ENCODE peak calls at places on chromosomes 5 and 9, in ten cellular contexts. X, R, C, F, Q, A, V, J, E and G are unnamed samples.

GRCh38 chr5:174084691-174085154 is 39.2 kb downstream of the NSG2 start:
- DNase-seq in A (no peak), C (no peak), Q (no peak), F (no peak), J (no peak), R (no peak), X (no peak), E (no peak), V (no peak), G (no peak)

GRCh38 chr5:36417668-36418067 is 116.0 kb upstream of the RANBP3L start:
- DNase-seq in J (no peak), V (no peak), Q (no peak), C (no peak), A (no peak), R (no peak), E (no peak), F (no peak), X (no peak), G (no peak)

GRCh38 chr5:89929173-89929572 is 480.4 kb downstream of the CETN3 start:
- DNase-seq in A (no peak), J (no peak), C (no peak), V (no peak), F (no peak), Q (no peak), R (no peak), X (no peak), E (no peak), G (no peak)

GRCh38 chr9:2764371-2764770 is 47.1 kb downstream of the KCNV2 start:
- DNase-seq in R (no peak), A (no peak), F (no peak), J (no peak), V (no peak), C (no peak), Q (peak), E (no peak), X (peak), G (no peak)

GRCh38 chr9:136439550-136440408 is at the start of gene INPP5E:
- DNase-seq in R (no peak), Q (peak), E (peak), C (peak), F (peak), J (peak), V (peak), A (peak), X (peak), G (peak)

GRCh38 chr5:82734291-82734690 is 342.9 kb downstream of the TMEM167A start:
- DNase-seq in Q (no peak), F (no peak), R (no peak), A (no peak), J (no peak), X (no peak), V (no peak), E (no peak), C (no peak), G (no peak)

GRCh38 chr5:79120221-79120620 is 8.6 kb downstream of the BHMT start:
- DNase-seq in E (no peak), C (no peak), V (no peak), R (no peak), X (peak), A (no peak), F (no peak), J (no peak), Q (no peak), G (no peak)

GRCh38 chr5:155947394-155948062 is 379.4 kb upstream of the SGCD start:
- DNase-seq in C (peak), X (no peak), F (no peak), J (no peak), Q (peak), E (no peak), A (no peak), R (no peak), V (no peak), G (no peak)

GRCh38 chr9:109250311-109250741 is 70.5 kb downstream of the EPB41L4B start:
- DNase-seq in A (no peak), C (no peak), R (no peak), J (no peak), E (no peak), V (no peak), X (no peak), F (no peak), Q (no peak), G (no peak)

GRCh38 chr9:113580041-113580953 is 116.8 kb downstream of the RGS3 start:
- DNase-seq in A (peak), C (no peak), E (peak), V (peak), F (peak), Q (peak), R (peak), J (no peak), X (peak), G (peak)

GRCh38 chr9:94173632-94174031 is 85.5 kb upstream of the ZNF169 start:
- DNase-seq in E (no peak), F (no peak), C (no peak), R (no peak), V (no peak), A (no peak), X (no peak), Q (no peak), J (no peak), G (no peak)

GRCh38 chr9:105067895-105068580 is 140.1 kb upstream of the ABCA1 start:
- DNase-seq in X (peak), J (no peak), C (no peak), V (no peak), Q (peak), A (no peak), R (no peak), E (no peak), F (no peak), G (no peak)

GRCh38 chr9:126985870-126986498 is 71.4 kb downstream of the RALGPS1 start:
- DNase-seq in J (no peak), Q (peak), R (no peak), E (peak), V (peak), A (peak), C (peak), X (peak), F (peak), G (no peak)

GRCh38 chr5:10454591-10455272 is 13.1 kb downstream of the ROPN1L start:
- DNase-seq in J (no peak), F (peak), Q (peak), E (no peak), X (no peak), V (no peak), R (no peak), C (no peak), A (no peak), G (no peak)

GRCh38 chr5:133785182-133785581 is 172.8 kb upstream of the FSTL4 start:
- DNase-seq in X (no peak), A (no peak), R (no peak), C (no peak), V (no peak), Q (no peak), F (no peak), E (no peak), J (no peak), G (no peak)

GRCh38 chr5:149007174-149007573 is 55.7 kb downstream of the SH3TC2 start:
- DNase-seq in X (no peak), Q (peak), J (no peak), C (no peak), R (no peak), A (no peak), F (no peak), V (no peak), E (no peak), G (no peak)

GRCh38 chr5:56340196-56340980 is 107.3 kb upstream of the ANKRD55 start:
- DNase-seq in Q (peak), F (no peak), R (no peak), A (no peak), C (no peak), V (no peak), J (no peak), X (no peak), E (no peak), G (no peak)

GRCh38 chr9:114696814-114697544 is 15.0 kb upstream of the TEX48 start:
- DNase-seq in J (no peak), A (no peak), R (no peak), V (no peak), E (no peak), Q (peak), X (no peak), F (no peak), C (no peak), G (no peak)

GRCh38 chr5:912356-913091 is 19.8 kb downstream of the TRIP13 start:
- DNase-seq in J (no peak), C (peak), X (peak), A (no peak), R (no peak), F (no peak), Q (peak), E (no peak), V (peak), G (no peak)

GRCh38 chr5:139251281-139251687 is 42.3 kb upstream of the MATR3 start:
- DNase-seq in E (no peak), C (no peak), R (no peak), F (no peak), A (no peak), X (peak), Q (no peak), J (no peak), V (no peak), G (no peak)

GRCh38 chr5:90119531-90119940 is 290.0 kb downstream of the CETN3 start:
- DNase-seq in E (no peak), A (no peak), V (no peak), C (no peak), R (no peak), Q (no peak), F (no peak), X (no peak), J (no peak), G (no peak)

GRCh38 chr5:157059093-157059539 is at the start of gene HAVCR1:
- DNase-seq in F (no peak), C (peak), Q (no peak), X (no peak), R (no peak), V (no peak), A (no peak), E (peak), J (no peak), G (no peak)

GRCh38 chr5:67291671-67292070 is 95.1 kb upstream of the CD180 start:
- DNase-seq in X (no peak), C (no peak), R (no peak), J (no peak), Q (no peak), E (no peak), F (no peak), A (no peak), V (no peak), G (no peak)

GRCh38 chr9:125829743-125830142 is 82.6 kb downstream of the PBX3 start:
- DNase-seq in X (peak), E (peak), R (no peak), C (no peak), F (no peak), Q (peak), J (no peak), V (peak), A (no peak), G (peak)

GRCh38 chr5:175493260-175493659 is 14.9 kb downstream of the SFXN1 start:
- DNase-seq in X (no peak), Q (no peak), V (no peak), E (no peak), F (no peak), A (no peak), R (no peak), J (no peak), C (no peak), G (no peak)

GRCh38 chr9:29750062-29750461 is 2176.8 kb upstream of the C9orf72 start:
- DNase-seq in R (no peak), Q (no peak), X (no peak), E (no peak), A (no peak), V (no peak), F (no peak), J (no peak), C (no peak), G (no peak)

GRCh38 chr5:162227075-162227474 is 159.5 kb downstream of the GABRG2 start:
- DNase-seq in A (no peak), F (no peak), J (no peak), X (peak), C (no peak), R (no peak), Q (no peak), E (no peak), V (no peak), G (no peak)

GRCh38 chr5:61055434-61056006 is 106.7 kb downstream of the SMIM15 start:
- DNase-seq in Q (peak), E (peak), X (peak), F (no peak), J (no peak), C (peak), R (no peak), A (no peak), V (no peak), G (no peak)

GRCh38 chr9:72995131-72996024 is 42.5 kb upstream of the ALDH1A1 start:
- DNase-seq in J (no peak), R (no peak), E (no peak), A (no peak), F (no peak), X (no peak), V (no peak), C (no peak), Q (no peak), G (no peak)

GRCh38 chr5:167219296-167219695 is 1072.1 kb upstream of the WWC1 start:
- DNase-seq in F (no peak), A (no peak), V (no peak), R (no peak), C (no peak), J (no peak), Q (no peak), X (no peak), E (no peak), G (no peak)

GRCh38 chr9:135504262-135505229 is 4.1 kb downstream of the MRPS2 start:
- DNase-seq in Q (peak), E (peak), A (peak), R (no peak), X (peak), V (peak), F (peak), J (peak), C (peak), G (peak)

GRCh38 chr5:9188131-9188530 is 357.7 kb downstream of the SEMA5A start:
- DNase-seq in Q (peak), X (peak), V (no peak), A (no peak), R (no peak), C (no peak), E (no peak), F (no peak), J (no peak), G (no peak)

GRCh38 chr5:179409806-179410205 is 64.5 kb upstream of the ADAMTS2 start:
- DNase-seq in E (no peak), Q (no peak), V (no peak), A (no peak), C (no peak), J (no peak), X (peak), F (no peak), R (no peak), G (no peak)

GRCh38 chr5:163408311-163408923 is 29.0 kb upstream of the CCNG1 start:
- DNase-seq in J (peak), X (peak), V (peak), C (peak), Q (peak), F (peak), A (peak), R (no peak), E (peak), G (peak)

GRCh38 chr5:26610581-26610980 is 427.8 kb downstream of the CDH9 start:
- DNase-seq in V (no peak), C (no peak), E (no peak), J (no peak), Q (no peak), R (no peak), A (no peak), X (no peak), F (no peak), G (no peak)

GRCh38 chr5:78696637-78697036 is 48.1 kb upstream of the LHFPL2 start:
- DNase-seq in R (no peak), F (no peak), A (no peak), V (no peak), C (no peak), Q (no peak), J (no peak), X (no peak), E (no peak), G (no peak)

GRCh38 chr5:178388381-178389030 is 155.9 kb upstream of the PHYKPL start:
- DNase-seq in E (peak), C (no peak), F (no peak), Q (peak), A (peak), R (no peak), J (no peak), V (peak), X (no peak), G (no peak)

GRCh38 chr5:5063533-5063953 is 76.6 kb upstream of the ADAMTS16 start:
- DNase-seq in F (no peak), Q (no peak), C (peak), R (no peak), J (no peak), X (peak), V (no peak), E (no peak), A (no peak), G (no peak)

GRCh38 chr5:151084363-151084762 is 3.5 kb upstream of the TNIP1 start:
- DNase-seq in Q (peak), X (no peak), E (no peak), F (no peak), C (no peak), J (no peak), A (no peak), V (no peak), R (no peak), G (no peak)

GRCh38 chr5:151087475-151087874 is 6.6 kb upstream of the TNIP1 start:
- DNase-seq in X (no peak), Q (peak), F (no peak), V (no peak), C (no peak), A (no peak), R (no peak), E (no peak), J (no peak), G (no peak)

GRCh38 chr5:151085517-151086031 is 4.7 kb upstream of the TNIP1 start:
- DNase-seq in Q (peak), A (peak), C (no peak), X (no peak), R (no peak), J (peak), F (peak), E (peak), V (no peak), G (peak)

GRCh38 chr5:151086192-151086869 is 5.5 kb upstream of the TNIP1 start:
- DNase-seq in C (no peak), R (no peak), A (no peak), J (no peak), V (no peak), Q (no peak), E (no peak), F (no peak), X (no peak), G (no peak)

DNA sequence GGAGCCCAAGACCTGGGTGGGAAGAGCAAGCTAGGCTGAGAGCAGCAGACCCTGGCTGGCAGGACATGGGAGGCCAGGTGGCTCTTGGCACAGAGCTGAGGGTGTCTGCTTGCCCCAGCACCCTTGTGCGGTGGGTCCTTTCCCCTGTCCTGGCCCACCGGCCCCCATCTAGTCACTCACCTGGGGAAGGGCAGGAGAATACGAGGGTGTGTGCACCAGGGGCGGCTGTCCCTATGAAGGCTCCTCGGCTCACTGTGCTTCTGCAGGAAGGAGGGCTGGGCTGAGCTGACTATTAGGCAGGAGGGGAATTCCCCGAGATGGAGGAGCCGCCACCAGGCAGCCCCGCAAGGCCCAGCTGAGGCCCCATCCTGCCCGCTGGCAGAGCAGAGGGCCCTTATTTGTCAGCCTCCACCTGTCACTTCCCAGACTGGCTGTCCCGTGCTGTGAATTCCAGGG is 6.1 kb upstream of the TNIP1 start:
- DNase-seq in R (no peak), Q (peak), X (no peak), F (no peak), E (no peak), V (no peak), C (no peak), J (no peak), A (no peak), G (no peak)
- H3K4me3 ChIP-seq in R (no peak), Q (no peak), X (no peak), F (no peak), E (no peak), V (no peak), C (no peak), J (no peak), A (peak), G (no peak)

GRCh38 chr5:111095982-111096381 is 3.8 kb downstream of the WDR36 start:
- DNase-seq in J (no peak), C (no peak), X (no peak), A (no peak), Q (no peak), F (no peak), R (no peak), E (no peak), V (no peak), G (no peak)

DNA sequence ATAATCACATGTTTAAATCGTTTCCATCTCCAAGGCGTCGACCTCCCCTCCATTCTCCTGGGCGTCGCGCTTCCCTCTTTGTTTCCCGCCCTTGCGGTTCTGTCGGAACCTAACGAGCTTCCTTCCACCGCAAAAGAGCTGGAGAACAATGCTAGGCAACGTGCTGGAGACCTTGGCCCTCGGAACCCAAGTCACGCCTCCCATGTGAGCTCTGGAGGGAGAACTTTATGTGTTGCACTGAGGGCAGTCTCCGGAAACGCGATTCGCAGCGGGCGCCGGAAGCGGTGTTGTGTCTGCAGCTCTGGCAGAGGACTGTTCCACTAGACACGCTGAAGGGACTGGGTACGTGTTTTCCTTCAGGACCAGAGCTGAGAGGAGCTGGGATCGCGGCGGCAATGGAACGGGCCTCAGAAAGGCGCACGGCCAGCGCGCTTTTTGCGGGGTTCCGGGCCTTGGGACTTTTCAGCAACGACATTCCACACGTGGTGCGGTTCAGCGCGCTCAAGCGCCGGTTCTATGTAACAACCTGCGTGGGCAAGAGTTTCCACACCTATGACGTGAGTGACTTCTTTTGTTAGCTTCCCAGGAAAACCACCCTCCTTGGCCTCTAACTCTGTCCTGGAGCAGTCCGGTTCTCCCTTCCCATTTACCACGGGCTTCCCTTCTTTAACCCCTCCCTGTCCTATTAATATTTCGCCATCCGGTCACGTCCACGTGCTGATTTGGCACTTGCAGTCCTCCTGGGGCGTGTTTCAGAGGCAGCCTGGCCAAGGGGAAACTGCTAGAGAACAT is at the start of gene WDR36:
- DNase-seq in F (peak), J (peak), V (peak), A (peak), E (peak), X (peak), Q (peak), R (peak), C (peak), G (peak)
- TF ChIP-seq POLR2A in F (peak), J (peak), V (no peak), A (peak), E (no peak), X (peak), Q (peak), R (no peak), C (peak), G (peak)

GRCh38 chr9:129080608-129081387 is at the start of gene DOLPP1:
- DNase-seq in F (peak), J (peak), R (peak), A (peak), E (peak), X (peak), C (peak), V (peak), Q (peak), G (peak)
- H3K4me3 ChIP-seq in F (peak), J (peak), R (peak), A (peak), E (peak), X (peak), C (peak), V (peak), Q (peak), G (peak)

DNA sequence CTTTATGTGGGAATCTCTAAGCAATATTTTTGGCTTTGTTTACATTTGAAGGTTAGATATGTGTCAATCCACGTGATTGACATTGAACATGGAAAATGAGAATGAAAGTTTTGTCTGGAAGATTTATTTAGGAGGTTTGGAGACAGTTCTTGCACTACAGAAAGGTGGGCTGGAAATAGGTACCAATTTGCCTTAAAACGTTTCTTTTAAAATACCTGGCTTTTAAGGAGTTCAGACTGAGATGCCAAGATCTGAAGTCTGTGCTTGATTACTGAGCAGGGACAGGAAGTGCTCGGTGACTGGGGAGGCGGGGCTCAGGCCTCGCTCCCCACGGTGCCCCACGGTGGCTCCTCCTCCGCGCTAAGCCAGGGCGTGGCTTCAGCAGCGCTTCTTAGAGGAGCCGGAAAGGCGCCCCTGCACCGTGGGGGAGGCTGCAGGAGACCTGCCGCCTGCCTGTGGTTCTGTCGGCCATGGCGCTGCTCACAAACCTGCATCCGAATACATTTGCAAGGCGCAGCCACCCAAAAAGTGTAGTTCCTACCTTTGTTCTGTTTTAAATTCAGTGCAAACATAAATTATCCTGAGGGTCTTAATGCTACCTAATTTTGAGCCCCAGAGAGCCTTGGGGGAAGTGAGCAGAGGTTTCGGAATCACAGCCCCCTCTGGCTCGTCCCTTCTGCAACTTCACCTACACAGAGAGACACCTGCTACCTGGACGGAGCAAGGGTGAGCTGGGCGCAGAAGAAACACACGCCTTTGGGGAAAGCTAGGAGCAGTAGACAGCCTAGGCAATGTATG is 49.2 kb downstream of the USP20 start:
- DNase-seq in E (peak), X (peak), A (peak), J (peak), R (peak), F (peak), V (peak), Q (peak), C (peak), G (peak)
- TF ChIP-seq POLR2A in E (peak), X (peak), A (no peak), J (no peak), R (no peak), F (peak), V (no peak), Q (no peak), C (peak), G (peak)